ENCODE peak calls at places on chromosomes 1 and 21, in ten cellular contexts. V is RWPE2, I is nephron progenitor cell, K is lower lobe of right lung, J is GM13977, C is GM23338, D is tibial nerve, Z is fibroblast of lung, Q is left lung, S is neural crest cell. M is an unnamed sample.

GRCh38 chr1:39173995-39174380 is 30.5 kb upstream of the MACF1 start:
- DNase-seq in I (no peak), J (no peak), V (no peak), C (no peak), K (no peak), Z (no peak), S (no peak), D (no peak), Q (no peak), M (no peak)

GRCh38 chr1:174041369-174041768 is 19.2 kb upstream of the RC3H1 start:
- DNase-seq in J (no peak), Z (no peak), S (no peak), C (no peak), Q (no peak), V (no peak), I (no peak), D (no peak), K (no peak), M (no peak)

GRCh38 chr1:10854856-10855459 is 58.5 kb upstream of the CASZ1 start:
- DNase-seq in D (no peak), Q (no peak), C (no peak), Z (no peak), J (no peak), V (no peak), K (no peak), I (no peak), S (no peak), M (no peak)

GRCh38 chr21:40043866-40044265 is 176.6 kb downstream of the PCP4 start:
- DNase-seq in V (no peak), C (no peak), J (no peak), Q (no peak), Z (no peak), S (no peak), I (no peak), K (no peak), D (no peak), M (no peak)

GRCh38 chr1:4653796-4654715 is at the start of gene AJAP1:
- DNase-seq in S (peak), V (no peak), C (no peak), D (no peak), Z (no peak), I (peak), J (no peak), K (no peak), Q (no peak), M (no peak)

GRCh38 chr1:212525479-212526110 is 83.0 kb upstream of the ATF3 start:
- DNase-seq in D (no peak), Z (no peak), S (no peak), Q (no peak), K (no peak), J (no peak), V (no peak), I (no peak), C (no peak), M (no peak)

GRCh38 chr1:60573121-60573520 is 499.6 kb upstream of the C1orf87 start:
- DNase-seq in I (no peak), C (no peak), S (no peak), Z (peak), V (no peak), J (no peak), D (no peak), K (no peak), Q (no peak), M (no peak)

GRCh38 chr1:240310226-240310925 is 218.7 kb downstream of the FMN2 start:
- DNase-seq in C (no peak), Q (no peak), I (no peak), S (no peak), V (no peak), J (no peak), D (no peak), Z (peak), K (no peak), M (no peak)

GRCh38 chr1:172630060-172630818 is 28.7 kb upstream of the FASLG start:
- DNase-seq in V (no peak), K (no peak), I (no peak), S (no peak), Z (peak), D (no peak), J (no peak), C (no peak), Q (no peak), M (no peak)

GRCh38 chr1:42970143-42970542 is 11.5 kb upstream of the SLC2A1 start:
- DNase-seq in C (no peak), J (no peak), V (no peak), D (no peak), I (no peak), K (no peak), Z (peak), Q (no peak), S (no peak), M (no peak)

GRCh38 chr1:237591353-237591752 is 299.4 kb downstream of the ZP4 start:
- DNase-seq in D (no peak), I (no peak), Q (no peak), V (no peak), Z (no peak), K (no peak), S (no peak), J (no peak), C (no peak), M (no peak)

GRCh38 chr1:184036517-184036949 is 995 bp downstream of the COLGALT2 start:
- DNase-seq in J (peak), K (peak), D (peak), C (peak), S (peak), Z (peak), V (no peak), Q (no peak), I (peak), M (no peak)

GRCh38 chr1:17355898-17356297 is 16.1 kb upstream of the PADI6 start:
- DNase-seq in C (no peak), S (no peak), J (no peak), Z (no peak), D (no peak), Q (no peak), I (no peak), K (no peak), V (no peak), M (no peak)

GRCh38 chr1:70778934-70779333 is 268.7 kb downstream of the PTGER3 start:
- DNase-seq in C (no peak), I (no peak), Z (no peak), K (no peak), D (no peak), S (no peak), Q (no peak), J (no peak), V (no peak), M (no peak)

GRCh38 chr21:17491716-17492414 is 21.0 kb upstream of the CXADR start:
- DNase-seq in V (no peak), D (no peak), S (no peak), I (no peak), Q (peak), C (no peak), Z (peak), K (no peak), J (no peak), M (no peak)

GRCh38 chr1:66505671-66506392 is 28.1 kb upstream of the SGIP1 start:
- DNase-seq in C (no peak), D (no peak), Q (no peak), Z (peak), V (no peak), I (no peak), J (no peak), S (no peak), K (no peak), M (no peak)

GRCh38 chr1:4516596-4516995 is 137.8 kb upstream of the AJAP1 start:
- DNase-seq in Q (no peak), K (no peak), V (no peak), C (no peak), I (no peak), S (no peak), J (no peak), D (no peak), Z (no peak), M (no peak)

GRCh38 chr1:3529099-3529729 is 74.7 kb downstream of the ARHGEF16 start:
- DNase-seq in I (no peak), Z (no peak), C (no peak), S (no peak), J (no peak), Q (no peak), K (no peak), D (no peak), V (no peak), M (no peak)

GRCh38 chr1:247332901-247333361 is 1.3 kb upstream of the ZNF496 start:
- DNase-seq in I (no peak), V (no peak), S (no peak), Q (peak), K (peak), D (peak), C (peak), J (no peak), Z (peak), M (no peak)

GRCh38 chr1:12811409-12811784 is 19.8 kb downstream of the PRAMEF11 start:
- DNase-seq in V (no peak), Q (no peak), C (no peak), I (no peak), K (no peak), Z (no peak), S (no peak), J (no peak), D (no peak), M (no peak)

GRCh38 chr1:29505537-29506220 is 269.4 kb downstream of the PTPRU start:
- DNase-seq in D (no peak), K (no peak), J (no peak), C (no peak), I (no peak), V (no peak), S (no peak), Z (no peak), Q (no peak), M (no peak)

GRCh38 chr1:159014003-159014571 is 4.4 kb downstream of the IFI16 start:
- DNase-seq in Z (no peak), V (no peak), I (no peak), K (no peak), D (no peak), J (no peak), S (no peak), C (no peak), Q (no peak), M (no peak)

GRCh38 chr1:116163533-116163932 is 52.3 kb downstream of the MAB21L3 start:
- DNase-seq in V (no peak), S (no peak), K (no peak), I (no peak), Q (no peak), D (no peak), C (no peak), J (no peak), Z (no peak), M (no peak)

GRCh38 chr1:42866549-42866948 is 20.1 kb downstream of the ZNF691 start:
- DNase-seq in D (no peak), J (no peak), V (no peak), Z (no peak), C (no peak), I (no peak), S (no peak), Q (no peak), K (no peak), M (no peak)

GRCh38 chr1:156394835-156395461 is 25.9 kb downstream of the RHBG start:
- DNase-seq in D (no peak), K (no peak), C (no peak), Q (no peak), V (no peak), J (no peak), I (no peak), Z (no peak), S (no peak), M (no peak)

GRCh38 chr1:51926171-51926812 is 47.8 kb upstream of the NRDC start:
- DNase-seq in J (peak), V (no peak), S (peak), Z (peak), C (peak), D (no peak), K (no peak), Q (no peak), I (no peak), M (no peak)

GRCh38 chr21:33268736-33269441 is 2.7 kb downstream of the IL10RB start:
- DNase-seq in S (no peak), Z (no peak), J (peak), D (no peak), I (no peak), K (peak), V (peak), C (no peak), Q (peak), M (no peak)

GRCh38 chr1:169326644-169327316 is 40.8 kb downstream of the NME7 start:
- DNase-seq in K (no peak), Q (no peak), I (no peak), J (no peak), Z (peak), V (no peak), C (no peak), S (no peak), D (no peak), M (no peak)

DNA sequence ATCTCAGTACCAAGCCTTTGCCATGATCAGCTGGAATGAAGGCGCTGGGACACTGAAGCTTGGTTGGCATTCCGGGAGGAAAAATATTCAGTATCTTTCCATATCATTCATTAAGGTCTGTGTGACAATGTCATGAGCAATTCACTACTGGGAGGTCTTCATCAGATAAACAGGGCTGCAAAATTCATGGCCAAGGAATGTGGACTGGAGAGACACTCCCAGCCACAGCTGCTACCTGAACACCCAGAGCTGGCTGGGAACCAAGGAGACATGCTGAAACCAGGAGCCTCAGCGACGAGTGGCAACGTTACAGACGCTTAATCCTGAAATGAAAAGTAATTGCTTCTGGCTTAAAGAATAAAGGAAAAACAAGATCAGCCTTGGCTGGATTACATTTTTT is 30.6 kb upstream of the DDAH1 start:
- DNase-seq in C (no peak), D (no peak), Z (no peak), Q (peak), K (peak), I (no peak), J (no peak), V (peak), S (no peak), M (no peak)
- TF ChIP-seq CTCF in C (no peak), D (no peak), Z (no peak), Q (no peak), K (no peak), I (no peak), J (no peak), V (no peak), S (no peak), M (no peak)

GRCh38 chr1:44501022-44501910 is 96.2 kb downstream of the RNF220 start:
- DNase-seq in S (no peak), V (no peak), I (no peak), Z (no peak), D (no peak), K (no peak), C (peak), J (no peak), Q (no peak), M (no peak)

GRCh38 chr1:44499306-44499705 is 94.3 kb downstream of the RNF220 start:
- DNase-seq in V (no peak), Z (no peak), K (no peak), D (no peak), J (no peak), Q (no peak), C (no peak), I (no peak), S (no peak), M (peak)

GRCh38 chr1:44497422-44498170 is 92.5 kb downstream of the RNF220 start:
- DNase-seq in J (no peak), K (no peak), I (no peak), D (no peak), C (no peak), Z (no peak), S (no peak), Q (no peak), V (no peak), M (no peak)

GRCh38 chr1:44503625-44504024 is 98.6 kb downstream of the RNF220 start:
- DNase-seq in J (no peak), Z (no peak), D (no peak), I (no peak), K (no peak), C (no peak), S (no peak), Q (no peak), V (no peak), M (no peak)

DNA sequence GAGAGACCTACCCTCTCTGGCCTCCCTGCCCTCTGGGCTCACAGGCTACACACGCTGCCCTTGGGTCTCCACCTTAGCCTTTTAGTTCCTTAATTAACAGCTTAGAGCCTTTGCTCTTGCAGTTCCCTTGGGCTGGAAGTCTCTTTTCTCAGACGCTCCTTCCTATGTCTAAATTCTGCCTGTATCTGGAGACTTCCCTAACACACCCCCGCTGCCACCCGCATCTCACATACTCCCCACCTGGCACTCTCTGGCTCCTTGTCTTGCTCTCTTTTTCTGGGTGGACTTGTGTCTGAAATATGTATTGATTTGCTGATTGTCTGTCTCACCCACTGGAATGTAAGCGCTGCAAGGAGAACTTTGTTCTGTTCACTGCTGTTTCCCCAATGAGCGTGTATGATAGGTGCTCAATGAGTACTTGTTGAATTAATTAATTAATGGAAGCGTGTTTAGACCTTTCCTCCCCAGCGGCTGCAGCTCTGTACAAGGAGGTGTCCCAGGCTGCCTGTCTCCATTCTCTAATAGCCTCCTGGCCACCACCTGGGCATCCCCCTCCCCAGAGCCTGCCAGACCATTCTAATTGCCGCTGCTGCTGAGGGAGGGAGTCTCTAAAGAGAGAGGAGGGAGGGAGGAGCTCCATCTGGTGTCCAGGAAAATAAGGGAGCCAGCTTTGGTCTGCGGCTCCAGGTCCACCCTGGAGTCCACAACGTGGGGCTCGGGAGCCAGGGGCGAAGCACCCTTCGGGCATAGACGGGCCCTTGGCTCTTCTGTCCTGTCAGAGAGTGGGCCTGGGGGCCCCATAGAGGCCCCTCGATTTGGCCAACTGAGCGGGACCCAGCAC is 95.3 kb downstream of the RNF220 start:
- DNase-seq in S (peak), K (no peak), C (peak), Q (no peak), V (no peak), I (peak), J (no peak), Z (peak), D (no peak), M (no peak)
- TF ChIP-seq CTCF in S (peak), K (peak), C (peak), Q (no peak), V (no peak), I (no peak), J (no peak), Z (peak), D (peak), M (no peak)

GRCh38 chr1:49013046-49013445 is 236.4 kb upstream of the BEND5 start:
- DNase-seq in K (no peak), I (no peak), D (no peak), Q (no peak), J (no peak), C (no peak), V (no peak), S (no peak), Z (no peak), M (no peak)

GRCh38 chr1:49016030-49016991 is 239.6 kb upstream of the BEND5 start:
- DNase-seq in Z (no peak), D (no peak), V (no peak), K (no peak), I (no peak), S (no peak), C (peak), J (no peak), Q (no peak), M (no peak)
- TF ChIP-seq CTCF in Z (no peak), D (no peak), V (no peak), K (no peak), I (no peak), S (no peak), C (no peak), J (no peak), Q (no peak), M (no peak)

DNA sequence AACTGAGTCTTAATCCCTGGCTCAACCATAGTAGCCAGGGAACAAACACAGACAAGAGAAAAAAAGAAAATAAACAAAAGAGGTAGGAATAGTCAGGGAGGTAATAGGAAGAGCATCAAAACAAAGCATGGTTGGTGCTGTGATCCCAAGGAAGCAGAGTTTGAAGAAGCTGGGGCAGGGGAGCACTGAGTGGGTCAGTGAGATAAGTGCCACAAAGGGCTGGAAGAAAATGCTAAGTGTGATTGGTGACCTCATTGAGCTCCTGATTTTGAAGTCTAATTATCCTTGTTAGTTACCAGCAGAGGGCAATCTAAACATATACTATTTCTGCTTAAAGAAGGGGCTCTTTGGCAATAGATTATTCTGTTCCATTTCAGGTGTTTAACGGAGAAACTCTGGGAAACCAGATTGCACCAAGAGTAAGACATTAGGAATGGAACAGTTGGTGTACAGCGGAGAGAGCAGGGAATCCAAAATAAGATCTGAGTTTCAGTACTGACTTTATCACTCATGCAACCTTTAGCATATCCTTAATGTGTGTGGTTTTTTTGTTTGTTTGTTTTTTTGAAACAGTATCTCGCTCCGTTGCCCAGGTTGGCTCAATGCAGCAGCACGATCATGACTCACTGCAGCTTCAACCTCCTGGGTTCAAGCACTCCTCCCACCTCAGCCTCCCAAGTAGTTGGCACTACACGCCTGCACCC is 30.7 kb upstream of the KIAA1614 start:
- DNase-seq in V (no peak), S (no peak), J (peak), K (no peak), I (no peak), Q (no peak), C (peak), Z (peak), D (no peak), M (no peak)
- TF ChIP-seq CTCF in V (peak), S (peak), J (peak), K (peak), I (peak), Q (peak), C (peak), Z (peak), D (peak), M (peak)

GRCh38 chr21:18801468-18801867 is 397.9 kb upstream of the TMPRSS15 start:
- DNase-seq in J (no peak), D (no peak), V (no peak), S (no peak), Z (no peak), I (no peak), Q (no peak), K (no peak), C (peak), M (no peak)
- TF ChIP-seq CTCF in J (no peak), D (no peak), V (peak), S (peak), Z (no peak), I (no peak), Q (no peak), K (no peak), C (peak), M (no peak)

GRCh38 chr1:207058252-207058651 is 5.2 kb downstream of the PFKFB2 start:
- DNase-seq in J (no peak), V (no peak), C (no peak), K (no peak), D (no peak), I (no peak), Q (no peak), Z (no peak), S (no peak), M (no peak)

GRCh38 chr1:207060596-207060995 is 7.5 kb downstream of the PFKFB2 start:
- DNase-seq in J (no peak), Z (no peak), Q (no peak), K (no peak), D (no peak), V (no peak), C (no peak), I (no peak), S (no peak), M (no peak)

GRCh38 chr1:207056673-207057072 is 3.6 kb downstream of the PFKFB2 start:
- DNase-seq in C (no peak), K (no peak), V (no peak), S (no peak), D (no peak), J (no peak), Z (no peak), Q (no peak), I (no peak), M (no peak)

GRCh38 chr1:207059881-207060280 is 6.8 kb downstream of the PFKFB2 start:
- DNase-seq in K (no peak), C (no peak), J (no peak), I (no peak), S (no peak), Z (no peak), V (no peak), Q (no peak), D (no peak), M (no peak)

GRCh38 chr1:207058878-207059867 is 6.1 kb downstream of the PFKFB2 start:
- DNase-seq in C (peak), Q (no peak), Z (no peak), S (no peak), I (peak), V (no peak), D (no peak), J (no peak), K (no peak), M (no peak)
- TF ChIP-seq CTCF in C (peak), Q (no peak), Z (no peak), S (peak), I (no peak), V (no peak), D (no peak), J (no peak), K (no peak), M (no peak)

GRCh38 chr1:109027841-109028240 is 14.1 kb downstream of the WDR47 start:
- DNase-seq in Q (no peak), V (no peak), I (no peak), D (no peak), Z (no peak), S (no peak), K (no peak), J (no peak), C (no peak), M (no peak)
- TF ChIP-seq CTCF in Q (no peak), V (peak), I (no peak), D (no peak), Z (no peak), S (peak), K (peak), J (no peak), C (no peak), M (peak)